ENCODE peak calls at places on chromosomes 13 and 19, in six cellular contexts. L, K, O, B, U and N are unnamed samples.

GRCh38 chr19:49125025-49125731 is 5.8 kb downstream of the PPFIA3 start:
- DNase-seq in L (no peak), K (no peak), O (no peak), B (no peak), U (no peak), N (no peak)

GRCh38 chr13:34587586-34587985 is 354.5 kb upstream of the NBEA start:
- DNase-seq in L (no peak), K (no peak), O (no peak), B (no peak), U (no peak), N (no peak)

GRCh38 chr13:113759525-113760137 is 605 bp downstream of the TMEM255B start:
- DNase-seq in L (peak), K (no peak), O (peak), B (peak), U (no peak), N (no peak)

GRCh38 chr13:60043262-60043661 is 120.5 kb downstream of the DIAPH3 start:
- DNase-seq in L (peak), K (peak), O (no peak), B (no peak), U (no peak), N (no peak)

GRCh38 chr19:39469036-39469435 is 11.6 kb upstream of the TIMM50 start:
- DNase-seq in L (no peak), K (no peak), O (no peak), B (no peak), U (no peak), N (no peak)

GRCh38 chr13:112696869-112697465 is 7.1 kb downstream of the ATP11A start:
- DNase-seq in L (no peak), K (no peak), O (no peak), B (no peak), U (no peak), N (no peak)

GRCh38 chr19:403221-404036 is 5.5 kb downstream of the C2CD4C start:
- DNase-seq in L (no peak), K (no peak), O (no peak), B (no peak), U (no peak), N (no peak)

GRCh38 chr13:113116206-113116800 is 6.3 kb upstream of the F10 start:
- DNase-seq in L (no peak), K (no peak), O (no peak), B (no peak), U (no peak), N (no peak)

GRCh38 chr13:84686973-84687372 is 804.7 kb upstream of the SLITRK1 start:
- DNase-seq in L (no peak), K (no peak), O (no peak), B (no peak), U (no peak), N (no peak)

GRCh38 chr19:40266111-40266510 is 19.0 kb downstream of the AKT2 start:
- DNase-seq in L (no peak), K (no peak), O (peak), B (peak), U (no peak), N (no peak)

GRCh38 chr13:46896346-46897138 is at the start of gene HTR2A:
- DNase-seq in L (peak), K (no peak), O (peak), B (no peak), U (no peak), N (no peak)

GRCh38 chr13:79589605-79590511 is 108.9 kb downstream of the NDFIP2 start:
- DNase-seq in L (peak), K (no peak), O (no peak), B (no peak), U (no peak), N (peak)

GRCh38 chr19:15264061-15264932 is 32.0 kb upstream of the EPHX3 start:
- DNase-seq in L (peak), K (no peak), O (peak), B (peak), U (peak), N (peak)

GRCh38 chr13:91247768-91248167 is 99.7 kb upstream of the MIR17HG start:
- DNase-seq in L (peak), K (no peak), O (no peak), B (no peak), U (no peak), N (no peak)

GRCh38 chr13:67416047-67416925 is 186.2 kb upstream of the PCDH9 start:
- DNase-seq in L (peak), K (no peak), O (no peak), B (no peak), U (peak), N (no peak)

GRCh38 chr19:12833747-12834417 is 497 bp downstream of the RTBDN start:
- DNase-seq in L (no peak), K (no peak), O (peak), B (no peak), U (no peak), N (no peak)

GRCh38 chr13:65926750-65927171 is 1303.4 kb downstream of the PCDH9 start:
- DNase-seq in L (no peak), K (no peak), O (peak), B (peak), U (peak), N (no peak)

GRCh38 chr19:7916137-7916907 is 1.7 kb downstream of the TGFBR3L start:
- DNase-seq in L (no peak), K (no peak), O (no peak), B (no peak), U (no peak), N (no peak)

GRCh38 chr19:10389863-10390262 is 9.5 kb upstream of the TYK2 start:
- DNase-seq in L (peak), K (no peak), O (no peak), B (no peak), U (no peak), N (no peak)

GRCh38 chr19:18645035-18645511 is 8.2 kb downstream of the KLHL26 start:
- DNase-seq in L (no peak), K (no peak), O (no peak), B (no peak), U (no peak), N (no peak)

GRCh38 chr19:43768273-43769050 is 12.3 kb downstream of the KCNN4 start:
- DNase-seq in L (no peak), K (no peak), O (peak), B (no peak), U (no peak), N (no peak)

GRCh38 chr19:50477751-50478515 is 1.3 kb upstream of the GARIN5A start:
- DNase-seq in L (no peak), K (no peak), O (no peak), B (no peak), U (no peak), N (no peak)
- H3K4me3 ChIP-seq in L (no peak), K (peak), O (no peak), B (peak), U (peak), N (peak)

GRCh38 chr19:42412661-42413076 is 14.5 kb downstream of the LIPE start:
- DNase-seq in L (no peak), K (no peak), O (no peak), B (no peak), U (no peak), N (no peak)
- TF ChIP-seq CTCF in L (no peak), K (no peak), O (no peak), B (no peak), U (no peak), N (no peak)

DNA sequence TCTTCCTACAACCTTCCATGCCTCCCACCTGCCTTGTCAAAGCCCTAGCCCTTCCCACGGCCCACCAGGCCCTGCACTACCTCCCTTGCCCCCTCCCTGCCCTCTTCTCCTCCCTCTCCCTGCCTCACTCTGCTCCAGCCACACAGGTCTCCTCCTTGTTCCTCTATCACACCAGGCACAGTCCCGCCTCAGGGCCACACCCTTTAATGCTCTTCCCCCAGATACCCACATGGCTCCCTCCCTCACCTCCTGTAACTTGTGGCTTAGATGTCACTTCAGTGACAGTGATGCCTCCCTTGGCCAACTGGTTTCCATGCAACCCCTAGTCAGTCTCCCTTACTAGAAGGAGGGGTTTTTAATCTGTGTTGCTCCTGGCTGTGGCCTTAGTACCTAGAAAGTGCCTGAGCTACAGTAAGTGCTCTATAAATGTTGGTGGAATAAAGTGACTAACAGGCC is 1.3 kb downstream of the SIRT6 start:
- DNase-seq in L (no peak), K (no peak), O (no peak), B (no peak), U (no peak), N (no peak)
- H3K4me3 ChIP-seq in L (peak), K (peak), O (no peak), B (peak), U (no peak), N (peak)

GRCh38 chr13:30334663-30335386 is 27.5 kb upstream of the KATNAL1 start:
- DNase-seq in L (peak), K (no peak), O (peak), B (no peak), U (no peak), N (no peak)
- TF ChIP-seq CTCF in L (peak), K (no peak), O (peak), B (peak), U (peak), N (peak)

DNA sequence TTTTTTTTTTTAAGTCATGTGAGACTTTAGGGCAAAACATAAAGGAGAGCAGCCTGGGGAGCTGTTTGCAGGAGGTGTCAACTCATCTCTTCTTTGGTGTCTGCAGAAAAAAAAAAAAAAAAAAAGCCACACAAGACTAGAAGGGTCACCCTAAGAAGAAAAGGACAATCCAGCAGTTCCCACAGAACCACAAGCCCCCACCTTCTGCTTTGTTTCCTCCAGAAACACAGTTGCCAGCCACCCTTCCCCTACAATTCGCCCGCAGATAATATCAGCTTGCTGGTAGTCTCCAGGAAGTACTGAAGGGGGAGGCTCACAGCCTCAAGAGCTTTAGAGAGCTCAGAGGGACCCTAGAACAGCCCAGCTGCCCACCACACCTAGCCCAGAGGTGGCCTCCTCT is 22.3 kb upstream of the ZBTB7A start:
- DNase-seq in L (no peak), K (no peak), O (no peak), B (no peak), U (no peak), N (no peak)
- H3K4me3 ChIP-seq in L (no peak), K (no peak), O (no peak), B (peak), U (no peak), N (no peak)

DNA sequence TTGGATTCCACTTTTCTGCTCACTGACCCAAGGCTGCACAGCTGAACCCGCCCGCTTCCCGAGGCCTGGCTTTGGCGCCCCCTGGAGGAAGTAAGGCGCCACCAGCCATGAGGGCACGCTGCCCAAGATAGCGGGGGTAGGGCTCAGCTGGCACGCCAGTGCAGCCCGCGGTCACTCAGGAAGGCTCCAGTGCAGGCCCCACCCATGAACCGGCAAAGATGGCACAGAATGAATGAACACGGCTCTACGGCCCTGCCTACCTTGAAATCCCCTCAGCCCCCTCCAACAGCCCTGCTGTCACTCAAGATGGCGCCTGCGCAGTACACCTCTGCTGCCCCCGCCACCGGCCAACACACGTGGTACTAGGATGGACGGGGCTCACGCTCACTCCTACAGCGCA is 3.0 kb downstream of the PEG3 start:
- DNase-seq in L (peak), K (no peak), O (peak), B (peak), U (no peak), N (peak)
- TF ChIP-seq CTCF in L (no peak), K (no peak), O (peak), B (peak), U (peak), N (peak)

DNA sequence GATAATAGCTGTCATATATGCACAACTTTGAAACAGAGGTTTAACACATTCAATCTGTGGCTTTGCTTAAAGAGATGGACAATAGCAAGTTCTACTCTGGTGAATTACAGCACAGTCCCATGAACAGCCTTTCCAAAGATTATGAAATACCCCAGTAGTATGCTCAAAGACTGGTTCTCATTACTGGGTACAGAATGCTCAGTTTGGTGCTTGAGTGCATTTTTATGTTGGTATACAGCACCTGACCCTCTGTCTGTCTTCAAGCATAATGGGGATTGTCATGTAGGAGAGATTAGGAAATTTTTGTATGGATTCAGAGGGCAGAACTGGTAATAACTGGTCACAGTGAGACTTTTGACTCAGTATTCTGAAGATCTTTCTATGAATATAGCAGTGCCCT is 7.6 kb downstream of the LMO7 start:
- DNase-seq in L (no peak), K (no peak), O (no peak), B (no peak), U (no peak), N (no peak)
- H3K4me3 ChIP-seq in L (no peak), K (no peak), O (no peak), B (no peak), U (no peak), N (no peak)